ENCODE peak calls at places on chromosomes 3 and 15, in nine cellular contexts. L is A673; I is CD8-positive, alpha-beta T cell; Y is anterior cingulate cortex; G is GM23248; J is GM13976; W is GF-D8; Z is fibroblast of gingiva; B is A549. M is an unnamed sample.

GRCh38 chr15:44883219-44883900 is 73.1 kb upstream of the TERB2 start:
- DNase-seq in G (no peak), L (no peak), Z (no peak), I (no peak), J (no peak), B (no peak), W (no peak), Y (no peak), M (no peak)

GRCh38 chr3:115403791-115404190 is 219.5 kb upstream of the GAP43 start:
- DNase-seq in J (no peak), L (no peak), Y (no peak), G (no peak), I (no peak), Z (no peak), B (no peak), W (no peak), M (no peak)

GRCh38 chr3:87088984-87089841 is 98.3 kb upstream of the VGLL3 start:
- DNase-seq in W (no peak), G (peak), B (peak), Y (peak), Z (peak), J (peak), L (peak), I (no peak), M (no peak)

GRCh38 chr3:10280177-10280529 is 12.6 kb downstream of the GHRL start:
- DNase-seq in Y (no peak), Z (no peak), G (peak), L (no peak), I (no peak), W (no peak), B (no peak), J (no peak), M (peak)

GRCh38 chr3:73950781-73951180 is 326.0 kb upstream of the PDZRN3 start:
- DNase-seq in I (no peak), G (no peak), L (no peak), J (no peak), W (no peak), Y (no peak), B (no peak), Z (no peak), M (no peak)

GRCh38 chr15:99476413-99477222 is 89.2 kb upstream of the MEF2A start:
- DNase-seq in B (peak), G (peak), Z (peak), L (no peak), I (peak), Y (peak), J (peak), W (peak), M (no peak)

GRCh38 chr15:87623832-87624231 is 632.7 kb downstream of the NTRK3 start:
- DNase-seq in B (no peak), W (no peak), G (peak), I (no peak), J (no peak), Y (no peak), L (peak), Z (no peak), M (peak)

GRCh38 chr3:107710851-107711250 is 188.1 kb downstream of the BBX start:
- DNase-seq in W (no peak), I (no peak), B (peak), Z (peak), L (no peak), Y (no peak), J (no peak), G (peak), M (peak)

GRCh38 chr15:69403611-69404010 is 10.5 kb upstream of the KIF23 start:
- DNase-seq in L (peak), W (no peak), B (no peak), J (no peak), Z (peak), G (peak), Y (no peak), I (no peak), M (no peak)

GRCh38 chr3:52310861-52311566 is 5.1 kb upstream of the DNAH1 start:
- DNase-seq in G (no peak), W (no peak), Z (no peak), I (peak), B (no peak), J (peak), Y (no peak), L (no peak), M (no peak)

GRCh38 chr3:172965256-172965655 is 175.8 kb downstream of the SPATA16 start:
- DNase-seq in I (no peak), J (no peak), B (no peak), W (no peak), Y (no peak), Z (no peak), L (no peak), G (peak), M (no peak)

GRCh38 chr15:101646652-101647051 is 5.5 kb downstream of the TM2D3 start:
- DNase-seq in L (peak), W (no peak), B (no peak), I (no peak), J (no peak), G (peak), Y (no peak), Z (no peak), M (no peak)

GRCh38 chr3:40875581-40875980 is 323.7 kb upstream of the CTNNB1 start:
- DNase-seq in G (no peak), Z (no peak), I (no peak), W (no peak), J (no peak), Y (no peak), B (no peak), L (no peak), M (no peak)

GRCh38 chr3:58325525-58325992 is 7.1 kb upstream of the PXK start:
- DNase-seq in L (no peak), B (no peak), Y (no peak), Z (no peak), W (no peak), I (no peak), G (no peak), J (no peak), M (no peak)

GRCh38 chr3:270688-271087 is 74.1 kb downstream of the CHL1 start:
- DNase-seq in Y (no peak), B (no peak), Z (no peak), J (no peak), W (no peak), I (no peak), G (no peak), L (no peak), M (no peak)